ENCODE peak calls at places on chromosomes 5 and 9, in ten cellular contexts. L is breast epithelium; K is mucosa of descending colon; A is MG63; G is adipocyte; R is heart right ventricle; Z is PC-9; N is A549; I is effector memory CD4-positive, alpha-beta T cell; Q is HCT116. M is an unnamed sample. For H3K9me3, the result is how much of the 10 kb centered on the place peaks cover.

GRCh38 chr5:17805426-17805825 is 171.2 kb downstream of the TAF11L14 start:
- DNase-seq in G (peak), L (no peak), A (no peak), Z (no peak), Q (no peak), I (no peak), R (no peak), N (no peak), K (no peak), M (no peak)

GRCh38 chr9:115444941-115445340 is 327.0 kb upstream of the TNC start:
- DNase-seq in Q (no peak), A (peak), G (peak), K (no peak), R (no peak), Z (no peak), I (no peak), N (no peak), L (no peak), M (no peak)

GRCh38 chr5:1325870-1326546 is 18.9 kb downstream of the CLPTM1L start:
- DNase-seq in R (no peak), Z (no peak), Q (no peak), A (peak), K (no peak), I (no peak), N (no peak), L (peak), G (no peak), M (no peak)

GRCh38 chr9:13267743-13268142 is 11.7 kb downstream of the MPDZ start:
- DNase-seq in Q (no peak), I (no peak), N (peak), Z (peak), K (no peak), G (peak), L (no peak), A (peak), R (no peak), M (no peak)

GRCh38 chr5:109833946-109834345 is 144.2 kb downstream of the MAN2A1 start:
- DNase-seq in G (no peak), I (no peak), N (no peak), Z (no peak), K (no peak), R (no peak), Q (no peak), A (no peak), L (no peak), M (no peak)

GRCh38 chr9:69824497-69825252 is 4.1 kb downstream of the CFAP95 start:
- DNase-seq in N (no peak), L (no peak), A (no peak), I (no peak), Z (no peak), R (no peak), Q (no peak), G (no peak), K (no peak), M (no peak)

GRCh38 chr9:129416831-129417604 is 203.9 kb downstream of the C9orf50 start:
- DNase-seq in Z (no peak), N (no peak), K (no peak), Q (no peak), R (peak), A (no peak), L (no peak), I (no peak), G (no peak), M (no peak)

GRCh38 chr5:83956386-83956785 is 235.7 kb upstream of the HAPLN1 start:
- DNase-seq in Z (no peak), Q (no peak), K (no peak), R (no peak), A (no peak), G (peak), I (no peak), N (no peak), L (no peak), M (no peak)

GRCh38 chr5:151906246-151906645 is 18.4 kb downstream of the GLRA1 start:
- DNase-seq in G (no peak), I (no peak), Z (no peak), Q (no peak), L (no peak), R (no peak), A (no peak), K (no peak), N (no peak), M (no peak)

GRCh38 chr9:93252781-93253530 is 69.0 kb downstream of the WNK2 start:
- DNase-seq in N (no peak), Z (no peak), Q (no peak), R (no peak), I (no peak), L (no peak), K (no peak), G (no peak), A (no peak), M (no peak)

GRCh38 chr5:81525690-81526089 is 131.8 kb upstream of the ACOT12 start:
- DNase-seq in I (no peak), K (no peak), Q (no peak), N (no peak), A (no peak), R (no peak), L (no peak), G (peak), Z (no peak), M (no peak)
- H3K9me3 ChIP-seq in I (under half), K (under half), Q (under half), N (under half), A (under half), R (under half), L (under half), G (under half), Z (under half), M (under half)

GRCh38 chr5:43010956-43011355 is 29.2 kb downstream of the ANXA2R start:
- DNase-seq in L (no peak), Z (no peak), Q (no peak), N (no peak), G (no peak), K (peak), A (no peak), R (no peak), I (no peak), M (no peak)

GRCh38 chr5:43017438-43017820 is 22.7 kb downstream of the ANXA2R start:
- DNase-seq in I (no peak), L (no peak), Z (no peak), G (peak), K (peak), A (peak), N (no peak), R (no peak), Q (no peak), M (no peak)

GRCh38 chr5:43019293-43019614 is 20.9 kb downstream of the ANXA2R start:
- DNase-seq in Z (no peak), Q (no peak), K (no peak), G (no peak), N (no peak), R (no peak), L (no peak), A (no peak), I (no peak), M (no peak)

GRCh38 chr5:43016217-43016779 is 23.8 kb downstream of the ANXA2R start:
- DNase-seq in I (no peak), G (no peak), L (no peak), Q (no peak), R (no peak), Z (no peak), A (no peak), K (no peak), N (no peak), M (no peak)

DNA sequence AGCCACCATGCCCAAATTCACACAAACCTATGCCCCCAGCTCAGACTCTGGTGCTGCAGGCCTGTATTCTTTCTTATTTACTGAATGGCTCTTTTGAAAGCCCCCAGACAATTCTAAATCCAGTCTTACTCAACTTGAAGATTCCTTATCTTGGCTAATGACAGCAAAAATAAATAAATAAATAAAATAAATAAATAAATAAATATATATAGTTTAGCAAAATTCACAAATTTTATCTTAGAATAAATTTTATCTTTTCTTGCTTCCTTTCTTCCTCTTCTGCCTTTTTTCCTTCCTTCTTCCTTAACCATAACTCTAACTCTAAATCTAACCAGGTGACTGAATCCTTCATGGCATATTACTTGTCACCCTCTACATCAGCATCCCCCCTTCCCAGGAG is 25.6 kb downstream of the ANXA2R start:
- DNase-seq in N (no peak), A (no peak), G (no peak), I (no peak), L (no peak), R (no peak), Z (no peak), K (no peak), Q (no peak), M (no peak)
- H3K9me3 ChIP-seq in N (under half), A (under half), G (under half), I (under half), L (under half), R (under half), Z (under half), K (under half), Q (under half), M (under half)

DNA sequence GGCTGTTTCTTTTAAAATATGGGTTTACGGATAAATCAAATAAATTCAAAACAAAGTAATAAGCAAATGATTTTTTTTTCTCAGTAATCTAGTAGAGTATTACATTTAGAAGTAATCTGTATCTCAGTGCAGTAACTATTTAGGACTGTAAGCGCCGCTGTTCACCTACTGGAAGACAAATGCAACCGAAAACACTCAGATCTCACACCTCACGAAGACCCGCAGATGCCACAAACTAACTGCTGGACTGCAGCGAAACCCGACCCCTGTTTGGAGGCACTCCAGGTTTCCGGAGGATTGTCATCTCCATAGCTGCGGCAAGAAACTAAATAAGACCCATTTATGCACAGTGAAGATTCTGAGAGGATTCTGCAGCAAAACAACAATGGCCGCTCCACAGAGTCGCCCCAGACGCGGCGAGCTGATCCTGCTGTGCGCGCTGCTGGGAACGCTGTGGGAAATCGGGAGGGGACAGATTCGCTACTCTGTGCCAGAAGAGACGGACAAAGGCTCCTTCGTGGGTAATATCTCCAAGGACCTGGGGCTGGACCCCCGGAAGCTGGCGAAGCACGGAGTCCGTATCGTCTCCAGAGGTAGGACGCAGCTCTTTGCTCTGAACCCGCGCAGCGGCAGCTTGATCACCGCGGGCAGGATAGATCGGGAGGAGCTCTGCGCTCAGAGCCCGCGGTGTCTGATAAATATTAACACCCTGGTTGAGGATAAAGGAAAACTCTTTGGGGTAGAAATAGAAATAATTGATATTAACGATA is at the start of gene PCDHGA8:
- DNase-seq in R (no peak), Q (peak), A (no peak), Z (no peak), L (no peak), G (no peak), N (no peak), K (no peak), I (no peak), M (no peak)
- H3K9me3 ChIP-seq in R (under half), Q (under half), A (under half), Z (under half), L (half or more), G (half or more), N (half or more), K (half or more), I (under half), M (half or more)

GRCh38 chr5:55429221-55429620 is 105.5 kb downstream of the PLPP1 start:
- DNase-seq in K (no peak), R (no peak), N (no peak), L (no peak), G (no peak), I (no peak), A (no peak), Q (no peak), Z (no peak), M (no peak)

GRCh38 chr5:55427157-55427556 is 107.6 kb downstream of the PLPP1 start:
- DNase-seq in G (peak), N (no peak), R (no peak), Q (no peak), A (peak), K (peak), Z (no peak), I (no peak), L (no peak), M (no peak)

GRCh38 chr5:55429707-55430253 is 105.0 kb downstream of the PLPP1 start:
- DNase-seq in Q (no peak), Z (no peak), I (no peak), N (no peak), A (no peak), G (no peak), K (peak), R (peak), L (no peak), M (no peak)

GRCh38 chr5:55421074-55421529 is 113.3 kb downstream of the MTREX start:
- DNase-seq in A (no peak), R (no peak), K (no peak), Q (no peak), I (no peak), G (no peak), L (no peak), N (no peak), Z (no peak), M (no peak)

GRCh38 chr5:55426455-55426854 is 108.3 kb downstream of the PLPP1 start:
- DNase-seq in I (no peak), N (no peak), Z (no peak), R (no peak), K (no peak), G (no peak), Q (no peak), L (no peak), A (no peak), M (no peak)
- H3K9me3 ChIP-seq in I (under half), N (under half), Z (under half), R (under half), K (under half), G (under half), Q (under half), L (under half), A (under half), M (under half)

DNA sequence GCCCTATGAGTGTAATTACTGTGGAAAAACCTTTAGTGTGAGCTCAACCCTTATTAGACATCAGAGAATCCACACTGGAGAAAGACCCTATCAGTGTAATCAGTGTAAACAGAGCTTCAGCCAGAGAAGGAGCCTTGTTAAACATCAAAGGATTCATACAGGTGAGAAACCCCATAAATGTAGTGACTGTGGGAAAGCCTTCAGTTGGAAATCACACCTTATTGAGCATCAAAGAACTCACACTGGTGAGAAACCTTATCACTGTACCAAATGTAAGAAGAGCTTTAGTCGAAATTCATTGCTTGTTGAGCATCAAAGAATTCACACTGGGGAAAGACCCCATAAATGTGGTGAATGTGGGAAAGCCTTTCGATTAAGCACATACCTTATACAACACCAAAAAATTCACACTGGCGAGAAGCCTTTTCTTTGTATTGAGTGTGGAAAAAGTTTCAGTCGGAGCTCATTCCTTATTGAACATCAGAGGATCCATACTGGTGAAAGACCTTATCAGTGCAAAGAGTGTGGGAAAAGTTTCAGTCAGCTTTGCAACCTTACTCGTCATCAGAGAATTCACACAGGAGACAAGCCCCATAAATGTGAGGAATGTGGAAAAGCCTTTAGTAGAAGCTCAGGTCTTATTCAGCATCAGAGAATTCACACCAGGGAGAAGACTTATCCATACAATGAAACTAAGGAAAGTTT is 9.9 kb downstream of the ZNF189 start:
- DNase-seq in Q (no peak), Z (no peak), L (no peak), K (no peak), N (no peak), R (no peak), I (no peak), A (no peak), G (no peak), M (no peak)
- H3K9me3 ChIP-seq in Q (under half), Z (half or more), L (half or more), K (half or more), N (half or more), R (under half), I (under half), A (half or more), G (half or more), M (under half)

GRCh38 chr5:138926257-138926656 is 51.1 kb upstream of the LRRTM2 start:
- DNase-seq in G (no peak), R (no peak), I (no peak), L (no peak), K (no peak), Z (no peak), A (no peak), N (no peak), Q (no peak), M (no peak)

GRCh38 chr5:138926688-138927448 is 51.7 kb upstream of the LRRTM2 start:
- DNase-seq in R (no peak), G (no peak), Q (no peak), N (no peak), K (no peak), A (no peak), L (no peak), I (no peak), Z (no peak), M (peak)

GRCh38 chr5:138929571-138929955 is 54.4 kb upstream of the LRRTM2 start:
- DNase-seq in I (no peak), G (no peak), N (no peak), Z (no peak), K (no peak), Q (no peak), A (no peak), L (no peak), R (no peak), M (no peak)

GRCh38 chr5:138927539-138927938 is 52.4 kb upstream of the LRRTM2 start:
- DNase-seq in N (no peak), A (no peak), K (no peak), R (no peak), Z (no peak), I (no peak), Q (no peak), L (no peak), G (no peak), M (no peak)

DNA sequence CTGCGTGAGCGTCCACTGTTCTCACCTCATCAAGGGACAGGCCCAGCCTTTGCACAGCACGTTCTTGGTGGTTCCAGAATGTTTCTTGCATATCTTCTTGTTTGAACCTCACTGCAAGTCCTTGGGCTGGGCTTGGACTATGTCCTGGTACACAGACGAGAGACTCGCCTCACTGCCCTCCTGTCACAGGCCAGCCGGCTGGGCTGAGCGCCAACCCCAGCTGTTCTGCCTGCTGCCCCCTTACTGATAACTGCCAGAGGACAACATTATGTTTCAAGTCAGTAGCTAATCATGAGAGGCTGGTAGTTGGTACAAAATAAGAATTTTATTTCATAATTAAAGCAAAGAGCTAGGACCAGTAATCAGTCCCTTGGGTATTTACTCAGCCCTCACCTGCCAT is 52.8 kb upstream of the LRRTM2 start:
- DNase-seq in R (peak), A (no peak), G (no peak), Z (no peak), I (no peak), K (peak), Q (no peak), L (no peak), N (no peak), M (peak)
- H3K9me3 ChIP-seq in R (under half), A (under half), G (under half), Z (under half), I (under half), K (under half), Q (under half), L (under half), N (under half), M (under half)

GRCh38 chr5:141100243-141100805 is at the start of gene PCDHB3:
- DNase-seq in A (no peak), R (no peak), N (no peak), Z (no peak), G (peak), L (no peak), I (no peak), Q (peak), K (no peak), M (no peak)
- H3K9me3 ChIP-seq in A (under half), R (under half), N (under half), Z (under half), G (under half), L (half or more), I (under half), Q (under half), K (under half), M (under half)

GRCh38 chr5:150836703-150837102 is 9.6 kb upstream of the IRGM start:
- DNase-seq in L (no peak), I (no peak), K (no peak), Z (no peak), R (no peak), Q (no peak), A (no peak), N (no peak), G (no peak), M (no peak)

GRCh38 chr5:150836064-150836463 is 10.3 kb upstream of the IRGM start:
- DNase-seq in L (no peak), N (no peak), A (no peak), I (no peak), Z (no peak), Q (no peak), G (no peak), R (no peak), K (no peak), M (no peak)
- H3K9me3 ChIP-seq in L (under half), N (under half), A (under half), I (under half), Z (under half), Q (under half), G (under half), R (under half), K (under half), M (under half)

GRCh38 chr5:141313711-141314110 is 6.9 kb downstream of the TAF7 start:
- DNase-seq in N (no peak), I (no peak), Q (no peak), K (no peak), L (no peak), R (no peak), A (no peak), Z (no peak), G (no peak), M (no peak)
- H3K9me3 ChIP-seq in N (half or more), I (under half), Q (under half), K (half or more), L (half or more), R (under half), A (under half), Z (under half), G (half or more), M (half or more)

M was measured in right atrium auricular region.